ENCODE peak calls at places on chromosomes 16 and 17, in five cellular contexts. R, Q, I, H and Y are unnamed samples.

GRCh38 chr17:42809250-42809649 is 10.6 kb downstream of the CNTD1 start:
- DNase-seq in R (no peak), Q (no peak), I (no peak), H (peak), Y (no peak)

GRCh38 chr17:51869387-51869786 is 289.1 kb downstream of the CA10 start:
- DNase-seq in R (peak), Q (no peak), I (no peak), H (no peak), Y (peak)

GRCh38 chr17:29109477-29110371 is 66.8 kb downstream of the PIPOX start:
- DNase-seq in R (no peak), Q (no peak), I (no peak), H (no peak), Y (no peak)

GRCh38 chr16:58475220-58475619 is 24.7 kb upstream of the NDRG4 start:
- DNase-seq in R (no peak), Q (no peak), I (no peak), H (no peak), Y (no peak)

GRCh38 chr17:18187816-18188761 is 4.5 kb downstream of the ALKBH5 start:
- DNase-seq in R (no peak), Q (no peak), I (peak), H (peak), Y (no peak)

GRCh38 chr17:48804936-48805411 is 12.1 kb downstream of the TTLL6 start:
- DNase-seq in R (peak), Q (peak), I (peak), H (peak), Y (peak)

GRCh38 chr17:6439951-6440350 is 4.3 kb upstream of the PIMREG start:
- DNase-seq in R (no peak), Q (no peak), I (no peak), H (no peak), Y (no peak)

GRCh38 chr16:48318630-48319029 is 66.6 kb downstream of the SIAH1 start:
- DNase-seq in R (peak), Q (no peak), I (peak), H (peak), Y (no peak)

GRCh38 chr17:13334374-13334773 is 267.4 kb downstream of the HS3ST3A1 start:
- DNase-seq in R (no peak), Q (no peak), I (no peak), H (no peak), Y (no peak)

GRCh38 chr17:48045270-48046001 is 2.7 kb upstream of the NFE2L1 start:
- DNase-seq in R (no peak), Q (no peak), I (no peak), H (no peak), Y (no peak)

GRCh38 chr16:15493416-15494181 is 59.2 kb downstream of the BMERB1 start:
- DNase-seq in R (no peak), Q (no peak), I (no peak), H (peak), Y (no peak)

GRCh38 chr17:48597775-48598631 is 4.4 kb upstream of the HOXB5 start:
- DNase-seq in R (no peak), Q (no peak), I (no peak), H (peak), Y (peak)

GRCh38 chr16:73124097-73124652 is 76.2 kb upstream of the ZFHX3 start:
- DNase-seq in R (no peak), Q (no peak), I (no peak), H (no peak), Y (no peak)

GRCh38 chr16:4599545-4599944 is 15.1 kb downstream of the UBALD1 start:
- DNase-seq in R (no peak), Q (no peak), I (no peak), H (no peak), Y (no peak)

GRCh38 chr16:10923650-10924214 is 18.5 kb downstream of the DEXI start:
- DNase-seq in R (no peak), Q (peak), I (no peak), H (no peak), Y (no peak)

GRCh38 chr17:29549169-29549935 is 17.5 kb downstream of the ABHD15 start:
- DNase-seq in R (no peak), Q (no peak), I (no peak), H (peak), Y (peak)

GRCh38 chr17:4536259-4536741 is 18.9 kb downstream of the MYBBP1A start:
- DNase-seq in R (peak), Q (no peak), I (no peak), H (no peak), Y (no peak)

GRCh38 chr17:32319548-32319905 is 22.4 kb downstream of the C17orf75 start:
- DNase-seq in R (peak), Q (no peak), I (peak), H (peak), Y (peak)

GRCh38 chr17:72545756-72546155 is 424.9 kb downstream of the SOX9 start:
- DNase-seq in R (no peak), Q (no peak), I (no peak), H (no peak), Y (no peak)

GRCh38 chr17:27546624-27547300 is 84.2 kb upstream of the LGALS9 start:
- DNase-seq in R (no peak), Q (no peak), I (no peak), H (no peak), Y (peak)

GRCh38 chr17:41907633-41908539 is 10.9 kb downstream of the ACLY start:
- DNase-seq in R (no peak), Q (no peak), I (no peak), H (peak), Y (no peak)

GRCh38 chr17:4968166-4968915 is 724 bp upstream of the SPAG7 start:
- DNase-seq in R (no peak), Q (no peak), I (peak), H (no peak), Y (no peak)

GRCh38 chr17:46002311-46002972 is 3.4 kb downstream of the STH start:
- DNase-seq in R (peak), Q (peak), I (peak), H (peak), Y (peak)

GRCh38 chr17:73571524-73572130 is 72.6 kb downstream of the SDK2 start:
- DNase-seq in R (no peak), Q (no peak), I (no peak), H (no peak), Y (no peak)

GRCh38 chr17:36546418-36547093 is 1.8 kb downstream of the GGNBP2 start:
- DNase-seq in R (no peak), Q (no peak), I (no peak), H (peak), Y (no peak)

GRCh38 chr17:58195518-58196123 is 3.1 kb downstream of the EPX start:
- DNase-seq in R (no peak), Q (no peak), I (no peak), H (no peak), Y (no peak)

GRCh38 chr17:74528491-74529199 is 2.6 kb downstream of the CD300LB start:
- DNase-seq in R (peak), Q (no peak), I (no peak), H (no peak), Y (peak)

GRCh38 chr17:7587420-7587786 is 2.5 kb downstream of the SOX15 start:
- DNase-seq in R (peak), Q (no peak), I (no peak), H (peak), Y (no peak)

GRCh38 chr16:85675528-85675927 is 13.2 kb downstream of the GINS2 start:
- DNase-seq in R (peak), Q (no peak), I (no peak), H (peak), Y (no peak)

GRCh38 chr17:9244066-9245052 is 223.0 kb downstream of the NTN1 start:
- DNase-seq in R (no peak), Q (no peak), I (no peak), H (peak), Y (no peak)

GRCh38 chr17:79809530-79810137 is 12.8 kb upstream of the CBX8 start:
- DNase-seq in R (no peak), Q (no peak), I (no peak), H (no peak), Y (no peak)

GRCh38 chr16:23511731-23512130 is 1.4 kb upstream of the GGA2 start:
- DNase-seq in R (no peak), Q (no peak), I (no peak), H (no peak), Y (no peak)